ENCODE peak calls at places on chromosomes 4 and X, in seven cellular contexts. One of them, this sample, is unnamed.

GRCh38 chr4:183099537-183100297 is 660 bp downstream of the WWC2 start:
- DNase-seq in IMR-90: no peak
- DNase-seq in trophoblast cell: peak; percentile 41
- DNase-seq in H1: no peak
- DNase-seq in H9: peak; percentile 73
- DNase-seq in neuronal stem cell: peak; percentile 46
- DNase-seq in mesendoderm: peak; percentile 90
- DNase-seq in this sample: peak; percentile 39

GRCh38 chr4:787561-787981 is 38.4 kb downstream of the CPLX1 start:
- DNase-seq in IMR-90: no peak
- DNase-seq in trophoblast cell: no peak
- DNase-seq in H1: no peak
- DNase-seq in H9: no peak
- DNase-seq in mesendoderm: no peak
- DNase-seq in neuronal stem cell: no peak
- DNase-seq in this sample: no peak

GRCh38 chrX:49155900-49156837 is 6.4 kb upstream of the MAGIX start:
- DNase-seq in trophoblast cell: peak; percentile 84
- DNase-seq in H1: no peak
- DNase-seq in H9: peak; percentile 86
- DNase-seq in IMR-90: peak; percentile 85
- DNase-seq in mesendoderm: peak; percentile 94
- DNase-seq in neuronal stem cell: peak; percentile 69
- DNase-seq in this sample: peak; percentile 91

GRCh38 chr4:2936773-2937145 is 26.4 kb downstream of the NOP14 start:
- DNase-seq in mesendoderm: no peak
- DNase-seq in H9: no peak
- DNase-seq in IMR-90: peak; percentile 58
- DNase-seq in H1: no peak
- DNase-seq in neuronal stem cell: no peak
- DNase-seq in trophoblast cell: peak; percentile 52
- DNase-seq in this sample: peak; percentile 65

GRCh38 chr4:52883183-52883621 is 21.1 kb downstream of the RASL11B start:
- DNase-seq in trophoblast cell: peak; percentile 86
- DNase-seq in IMR-90: no peak
- DNase-seq in neuronal stem cell: no peak
- DNase-seq in H1: no peak
- DNase-seq in mesendoderm: peak; percentile 94
- DNase-seq in H9: no peak
- DNase-seq in this sample: no peak

GRCh38 chrX:57313583-57314215 is 27.2 kb downstream of the FAAH2 start:
- DNase-seq in neuronal stem cell: no peak
- DNase-seq in IMR-90: no peak
- DNase-seq in trophoblast cell: no peak
- DNase-seq in H9: no peak
- DNase-seq in mesendoderm: no peak
- DNase-seq in H1: no peak
- DNase-seq in this sample: no peak

GRCh38 chr4:151719045-151719743 is 41.6 kb downstream of the GATB start:
- DNase-seq in trophoblast cell: no peak
- DNase-seq in H9: no peak
- DNase-seq in IMR-90: no peak
- DNase-seq in mesendoderm: peak; percentile 44
- DNase-seq in H1: no peak
- DNase-seq in neuronal stem cell: no peak
- DNase-seq in this sample: no peak

GRCh38 chr4:11603594-11604194 is 175.0 kb upstream of the HS3ST1 start:
- DNase-seq in H9: no peak
- DNase-seq in H1: no peak
- DNase-seq in IMR-90: no peak
- DNase-seq in trophoblast cell: no peak
- DNase-seq in mesendoderm: peak; percentile 55
- DNase-seq in neuronal stem cell: no peak
- DNase-seq in this sample: no peak

GRCh38 chrX:11346283-11346682 is 53.1 kb downstream of the AMELX start:
- DNase-seq in mesendoderm: no peak
- DNase-seq in IMR-90: no peak
- DNase-seq in H9: no peak
- DNase-seq in trophoblast cell: no peak
- DNase-seq in neuronal stem cell: no peak
- DNase-seq in H1: no peak
- DNase-seq in this sample: no peak

GRCh38 chr4:107863850-107864371 is 39.2 kb downstream of the SGMS2 start:
- DNase-seq in H9: no peak
- DNase-seq in IMR-90: peak; percentile 51
- DNase-seq in neuronal stem cell: no peak
- DNase-seq in trophoblast cell: peak; percentile 86
- DNase-seq in mesendoderm: peak; percentile 1
- DNase-seq in H1: no peak
- DNase-seq in this sample: peak; percentile 55

GRCh38 chrX:74613350-74614192 is 853 bp downstream of the RLIM start:
- DNase-seq in H1: no peak
- DNase-seq in mesendoderm: peak; percentile 52
- DNase-seq in IMR-90: peak; percentile 29
- DNase-seq in neuronal stem cell: no peak
- DNase-seq in H9: no peak
- DNase-seq in trophoblast cell: peak; percentile 49
- DNase-seq in this sample: peak; percentile 33

GRCh38 chr4:124433500-124433899 is 279.0 kb downstream of the ANKRD50 start:
- DNase-seq in H9: no peak
- DNase-seq in IMR-90: no peak
- DNase-seq in trophoblast cell: no peak
- DNase-seq in H1: no peak
- DNase-seq in neuronal stem cell: no peak
- DNase-seq in mesendoderm: no peak
- DNase-seq in this sample: peak; percentile 55

GRCh38 chrX:141760761-141761160 is 62.2 kb upstream of the SPANXD start:
- DNase-seq in H1: no peak
- DNase-seq in H9: no peak
- DNase-seq in neuronal stem cell: no peak
- DNase-seq in mesendoderm: no peak
- DNase-seq in IMR-90: peak; percentile 26
- DNase-seq in trophoblast cell: peak; percentile 48
- DNase-seq in this sample: no peak

GRCh38 chr4:10168151-10168550 is 51.6 kb upstream of the WDR1 start:
- DNase-seq in H1: no peak
- DNase-seq in mesendoderm: no peak
- DNase-seq in IMR-90: no peak
- DNase-seq in neuronal stem cell: no peak
- DNase-seq in trophoblast cell: peak; percentile 78
- DNase-seq in H9: no peak
- DNase-seq in this sample: no peak

GRCh38 chrX:16978193-16978984 is 31.9 kb downstream of the REPS2 start:
- DNase-seq in IMR-90: no peak
- DNase-seq in mesendoderm: no peak
- DNase-seq in H9: no peak
- DNase-seq in trophoblast cell: no peak
- DNase-seq in neuronal stem cell: no peak
- DNase-seq in H1: no peak
- DNase-seq in this sample: no peak

GRCh38 chr4:54541426-54542118 is 116.2 kb upstream of the KIT start:
- DNase-seq in trophoblast cell: peak; percentile 85
- DNase-seq in IMR-90: peak; percentile 54
- DNase-seq in mesendoderm: peak; percentile 48
- DNase-seq in H1: no peak
- DNase-seq in neuronal stem cell: no peak
- DNase-seq in H9: no peak
- DNase-seq in this sample: peak; percentile 39

GRCh38 chr4:128737098-128737513 is 72.4 kb upstream of the JADE1 start:
- DNase-seq in IMR-90: no peak
- DNase-seq in H9: peak; percentile 29
- DNase-seq in neuronal stem cell: no peak
- DNase-seq in trophoblast cell: no peak
- DNase-seq in mesendoderm: peak; percentile 32
- DNase-seq in H1: no peak
- DNase-seq in this sample: no peak

GRCh38 chrX:122591546-122591945 is 592.5 kb upstream of the GRIA3 start:
- DNase-seq in H1: no peak
- DNase-seq in IMR-90: no peak
- DNase-seq in H9: no peak
- DNase-seq in mesendoderm: peak; percentile 65
- DNase-seq in neuronal stem cell: no peak
- DNase-seq in trophoblast cell: peak; percentile 16
- DNase-seq in this sample: no peak

GRCh38 chr4:127686656-127687055 is 43.5 kb upstream of the SLC25A31 start:
- DNase-seq in neuronal stem cell: no peak
- DNase-seq in IMR-90: peak; percentile 33
- DNase-seq in H1: no peak
- DNase-seq in H9: no peak
- DNase-seq in trophoblast cell: peak; percentile 79
- DNase-seq in mesendoderm: no peak
- DNase-seq in this sample: no peak

DNA sequence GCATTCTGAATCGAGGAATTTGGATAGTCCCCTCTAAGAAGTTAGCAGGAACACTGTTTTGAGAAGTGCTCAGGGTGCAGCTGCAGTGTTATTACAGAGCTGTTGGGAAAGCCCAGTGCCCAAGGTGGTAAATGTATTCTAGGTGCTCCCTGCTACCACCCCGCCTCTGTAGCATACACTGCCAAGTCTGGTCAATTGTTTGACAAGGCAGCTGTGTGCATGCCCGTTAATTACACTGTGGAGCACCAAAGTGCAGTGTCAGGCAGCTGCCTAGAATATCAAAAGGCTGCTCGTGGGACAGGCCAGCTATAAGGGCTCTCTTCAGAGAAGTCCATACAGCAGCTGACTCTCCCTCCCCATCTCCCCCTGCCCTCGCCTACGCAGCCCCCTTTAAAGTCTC is 99.9 kb upstream of the KLHL13 start:
- DNase-seq in mesendoderm: no peak
- DNase-seq in H1: no peak
- DNase-seq in trophoblast cell: no peak
- DNase-seq in neuronal stem cell: no peak
- DNase-seq in H9: no peak
- DNase-seq in IMR-90: no peak
- DNase-seq in this sample: no peak
- H3K4ac ChIP-seq in mesendoderm: no peak overlapping the region
- H3K4ac ChIP-seq in H1: no peak overlapping the region
- H3K4ac ChIP-seq in trophoblast cell: no peak overlapping the region
- H3K4ac ChIP-seq in neuronal stem cell: no peak overlapping the region
- H3K4ac ChIP-seq in H9: no peak overlapping the region
- H3K4ac ChIP-seq in IMR-90: no peak overlapping the region
- H3K4ac ChIP-seq in this sample: no peak overlapping the region

DNA sequence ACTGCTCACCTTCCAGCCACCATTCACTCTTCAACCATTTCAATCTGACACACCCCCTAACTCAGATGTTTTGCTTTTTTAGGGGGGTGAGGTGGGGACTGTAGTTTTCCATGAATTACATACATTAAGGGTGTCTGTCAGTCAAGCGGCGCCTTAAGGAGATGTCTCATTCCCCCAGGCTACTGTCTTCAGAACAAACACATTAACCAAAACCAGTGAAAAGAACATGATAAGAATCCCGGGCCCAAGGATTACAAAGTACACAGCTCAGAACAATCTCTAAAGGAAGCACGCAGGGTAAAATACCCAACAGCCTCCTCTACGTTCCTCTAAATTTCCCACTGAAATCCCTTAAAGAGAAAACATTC is 62.5 kb upstream of the IRF2 start:
- DNase-seq in neuronal stem cell: no peak
- DNase-seq in mesendoderm: peak; percentile 41
- DNase-seq in H1: no peak
- DNase-seq in trophoblast cell: no peak
- DNase-seq in IMR-90: no peak
- DNase-seq in H9: no peak
- DNase-seq in this sample: no peak
- H3K4me1 ChIP-seq in neuronal stem cell: peaks cover 2% of the 10 kb centered on the region
- H3K4me1 ChIP-seq in mesendoderm: no peaks in the 10 kb centered on the region
- H3K4me1 ChIP-seq in H1: peaks cover 6% of the 10 kb centered on the region
- H3K4me1 ChIP-seq in trophoblast cell: no peaks in the 10 kb centered on the region
- H3K4me1 ChIP-seq in IMR-90: no peaks in the 10 kb centered on the region
- H3K4me1 ChIP-seq in H9: no peaks in the 10 kb centered on the region
- H3K4me1 ChIP-seq in this sample: no peaks in the 10 kb centered on the region

DNA sequence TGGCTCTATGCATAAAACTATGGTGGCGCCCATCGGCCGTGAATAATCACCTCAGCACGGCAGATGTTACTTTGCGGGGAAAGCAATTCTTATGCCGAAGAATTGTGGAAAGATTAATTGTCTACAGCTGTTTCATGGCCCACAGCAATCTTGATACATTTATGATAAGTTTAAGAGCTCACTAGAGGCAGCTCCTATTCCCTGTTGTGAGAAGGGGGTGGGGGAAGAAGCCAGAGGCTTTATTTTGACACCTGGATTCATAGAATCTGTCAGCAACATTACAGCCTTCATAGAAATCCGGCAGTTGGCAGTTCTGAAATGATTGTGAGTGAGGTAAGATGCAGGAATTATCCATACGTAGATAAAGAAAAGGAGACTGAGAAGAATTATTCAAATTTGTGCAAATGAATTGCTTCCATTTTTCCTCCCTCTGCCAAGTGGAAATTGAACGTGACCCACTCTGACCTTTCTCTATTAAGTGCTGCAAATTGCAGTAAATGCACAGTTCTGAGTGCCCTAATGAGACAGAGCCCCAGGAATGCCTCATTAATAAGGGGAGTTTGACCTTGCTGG is 188.7 kb downstream of the GPAT3 start:
- DNase-seq in IMR-90: no peak
- DNase-seq in neuronal stem cell: no peak
- DNase-seq in trophoblast cell: no peak
- DNase-seq in H9: no peak
- DNase-seq in mesendoderm: no peak
- DNase-seq in H1: no peak
- DNase-seq in this sample: no peak
- H3K9ac ChIP-seq in IMR-90: no peak overlapping the region
- H3K9ac ChIP-seq in neuronal stem cell: no peak overlapping the region
- H3K9ac ChIP-seq in trophoblast cell: no peak overlapping the region
- H3K9ac ChIP-seq in H9: no peak overlapping the region
- H3K9ac ChIP-seq in mesendoderm: no peak overlapping the region
- H3K9ac ChIP-seq in H1: no peak overlapping the region
- H3K9ac ChIP-seq in this sample: no peak overlapping the region

GRCh38 chr4:61152433-61152832 is 47.7 kb upstream of the ADGRL3 start:
- DNase-seq in trophoblast cell: peak; percentile 99
- DNase-seq in neuronal stem cell: no peak
- DNase-seq in IMR-90: no peak
- DNase-seq in H1: peak; percentile 0
- DNase-seq in H9: peak; percentile 31
- DNase-seq in mesendoderm: peak; percentile 81
- DNase-seq in this sample: peak; percentile 15

GRCh38 chr4:61149278-61149677 is 50.8 kb upstream of the ADGRL3 start:
- DNase-seq in H9: no peak
- DNase-seq in neuronal stem cell: no peak
- DNase-seq in H1: no peak
- DNase-seq in mesendoderm: no peak
- DNase-seq in IMR-90: peak; percentile 13
- DNase-seq in trophoblast cell: peak; percentile 90
- DNase-seq in this sample: peak; percentile 90
- H3K4ac ChIP-seq in H9: no peak overlapping the region
- H3K4ac ChIP-seq in neuronal stem cell: no peak overlapping the region
- H3K4ac ChIP-seq in H1: no peak overlapping the region
- H3K4ac ChIP-seq in mesendoderm: no peak overlapping the region
- H3K4ac ChIP-seq in IMR-90: no peak overlapping the region
- H3K4ac ChIP-seq in trophoblast cell: no peak overlapping the region
- H3K4ac ChIP-seq in this sample: no peak overlapping the region

DNA sequence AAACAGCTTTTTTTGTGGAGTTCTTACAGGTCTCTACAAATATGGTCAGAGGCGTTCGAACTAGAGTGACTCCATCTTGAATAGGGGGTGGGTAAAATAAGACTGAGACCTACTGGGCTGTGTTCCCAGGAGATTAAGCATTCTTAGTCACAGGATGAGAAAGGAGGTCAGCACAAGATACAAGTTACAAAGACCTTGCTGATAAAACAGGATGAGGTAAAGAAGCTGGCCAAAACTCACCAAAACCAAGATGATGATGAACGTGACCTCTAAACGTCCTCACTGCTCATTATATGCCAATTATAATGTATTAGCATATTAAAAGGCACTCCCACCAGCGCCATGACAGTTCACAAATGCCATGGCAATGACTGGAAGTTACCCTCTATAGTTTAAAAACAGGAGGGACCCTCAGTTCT is 42.8 kb upstream of the SPP1 start:
- DNase-seq in IMR-90: no peak
- DNase-seq in H9: peak; percentile 53
- DNase-seq in trophoblast cell: no peak
- DNase-seq in H1: no peak
- DNase-seq in mesendoderm: peak; percentile 85
- DNase-seq in neuronal stem cell: no peak
- DNase-seq in this sample: no peak
- H3K4me1 ChIP-seq in IMR-90: no peaks in the 10 kb centered on the region
- H3K4me1 ChIP-seq in H9: no peaks in the 10 kb centered on the region
- H3K4me1 ChIP-seq in trophoblast cell: no peaks in the 10 kb centered on the region
- H3K4me1 ChIP-seq in H1: no peaks in the 10 kb centered on the region
- H3K4me1 ChIP-seq in mesendoderm: no peaks in the 10 kb centered on the region
- H3K4me1 ChIP-seq in neuronal stem cell: no peaks in the 10 kb centered on the region
- H3K4me1 ChIP-seq in this sample: no peaks in the 10 kb centered on the region

This sample was measured in mesenchymal stem cell.